ENCODE peak calls at places on chromosome 18, in six cellular contexts. N is sigmoid colon, O is K562, Z is H1, A is upper lobe of left lung, R is stomach. B is an unnamed sample.

GRCh38 chr18:55054591-55054990 is 95.3 kb upstream of the CCDC68 start:
- DNase-seq in O (no peak), Z (no peak), R (no peak), N (no peak), A (no peak), B (no peak)

GRCh38 chr18:7414459-7414858 is 152.7 kb upstream of the PTPRM start:
- DNase-seq in N (peak), Z (no peak), A (no peak), R (no peak), O (no peak), B (peak)

GRCh38 chr18:6681331-6681875 is 48.1 kb upstream of the ARHGAP28 start:
- DNase-seq in A (no peak), O (no peak), N (no peak), R (no peak), Z (no peak), B (no peak)

GRCh38 chr18:21167641-21168372 is 56.2 kb upstream of the ROCK1 start:
- DNase-seq in A (peak), N (no peak), R (peak), Z (no peak), O (no peak), B (no peak)

GRCh38 chr18:45850021-45850420 is 24.5 kb downstream of the SIGLEC15 start:
- DNase-seq in R (no peak), Z (no peak), A (no peak), N (no peak), O (no peak), B (no peak)

GRCh38 chr18:76098728-76099514 is 396.1 kb downstream of the ZNF516 start:
- DNase-seq in R (no peak), A (no peak), O (no peak), Z (no peak), N (no peak), B (no peak)

GRCh38 chr18:27645929-27646328 is 460.8 kb upstream of the CHST9 start:
- DNase-seq in R (no peak), Z (no peak), O (no peak), A (no peak), N (no peak), B (no peak)

GRCh38 chr18:55447672-55448018 is 140.3 kb downstream of the TCF4 start:
- DNase-seq in O (no peak), N (no peak), Z (no peak), R (no peak), A (no peak), B (no peak)

GRCh38 chr18:56200381-56200831 is 438.0 kb downstream of the TXNL1 start:
- DNase-seq in O (no peak), A (no peak), N (no peak), R (no peak), Z (no peak), B (no peak)

GRCh38 chr18:68244786-68245185 is 470.1 kb downstream of the TMX3 start:
- DNase-seq in Z (no peak), A (no peak), N (no peak), R (no peak), O (no peak), B (no peak)

GRCh38 chr18:69233465-69234054 is 167.1 kb upstream of the DOK6 start:
- DNase-seq in A (no peak), R (no peak), O (no peak), Z (no peak), N (no peak), B (no peak)

GRCh38 chr18:33421225-33421624 is 19.3 kb downstream of the CCDC178 start:
- DNase-seq in O (no peak), A (no peak), N (no peak), R (no peak), Z (no peak), B (no peak)

GRCh38 chr18:13513015-13513414 is 213.3 kb downstream of the FAM210A start:
- DNase-seq in Z (no peak), O (no peak), N (peak), A (no peak), R (no peak), B (no peak)

GRCh38 chr18:39701839-39702238 is 2136.2 kb upstream of the CELF4 start:
- DNase-seq in O (no peak), A (no peak), N (no peak), R (no peak), Z (no peak), B (no peak)

GRCh38 chr18:29164020-29164706 is 987.2 kb upstream of the CDH2 start:
- DNase-seq in A (no peak), Z (no peak), R (no peak), N (no peak), O (no peak), B (no peak)

GRCh38 chr18:61988100-61988499 is 95.3 kb upstream of the RNF152 start:
- DNase-seq in Z (no peak), R (no peak), O (no peak), A (no peak), N (no peak), B (no peak)

GRCh38 chr18:36025025-36025424 is 42.3 kb downstream of the RPRD1A start:
- DNase-seq in R (no peak), O (no peak), N (no peak), Z (no peak), A (no peak), B (no peak)

GRCh38 chr18:46336278-46337205 is 232.4 kb downstream of the HAUS1 start:
- DNase-seq in A (no peak), R (no peak), N (peak), Z (no peak), O (no peak), B (no peak)

GRCh38 chr18:26574958-26575864 is 26.9 kb upstream of the KCTD1 start:
- DNase-seq in R (peak), Z (peak), A (peak), O (no peak), N (peak), B (no peak)

GRCh38 chr18:69596345-69596744 is 195.7 kb downstream of the DOK6 start:
- DNase-seq in Z (no peak), A (no peak), R (no peak), N (no peak), O (no peak), B (no peak)

GRCh38 chr18:47595816-47596501 is 334.5 kb downstream of the SMAD2 start:
- DNase-seq in R (no peak), N (no peak), Z (no peak), O (peak), A (no peak), B (no peak)

GRCh38 chr18:53305471-53305870 is 919.0 kb downstream of the MBD2 start:
- DNase-seq in A (no peak), N (no peak), O (no peak), Z (no peak), R (no peak), B (no peak)

GRCh38 chr18:26317353-26317865 is 91.2 kb downstream of the TAF4B start:
- DNase-seq in A (no peak), N (no peak), R (no peak), O (no peak), Z (no peak), B (no peak)

GRCh38 chr18:45365835-45366234 is 249.4 kb upstream of the SLC14A2 start:
- DNase-seq in A (no peak), O (no peak), N (no peak), Z (no peak), R (no peak), B (no peak)

GRCh38 chr18:66999003-66999402 is 395.1 kb upstream of the CDH19 start:
- DNase-seq in N (no peak), A (no peak), O (no peak), Z (no peak), R (no peak), B (no peak)

GRCh38 chr18:67628674-67629073 is 112.2 kb upstream of the DSEL start:
- DNase-seq in Z (no peak), N (no peak), R (no peak), O (no peak), A (no peak), B (no peak)

GRCh38 chr18:392926-393325 is 107.6 kb downstream of the COLEC12 start:
- DNase-seq in Z (no peak), N (no peak), A (no peak), O (no peak), R (no peak), B (no peak)

GRCh38 chr18:41558744-41559143 is 396.3 kb upstream of the PIK3C3 start:
- DNase-seq in Z (no peak), O (no peak), A (no peak), N (no peak), R (no peak), B (no peak)

GRCh38 chr18:26419746-26420145 is 128.6 kb downstream of the KCTD1 start:
- DNase-seq in R (no peak), A (no peak), N (peak), Z (no peak), O (no peak), B (no peak)

GRCh38 chr18:63317982-63318881 is 1.3 kb downstream of the BCL2 start:
- DNase-seq in N (peak), A (peak), Z (no peak), R (peak), O (no peak), B (peak)

GRCh38 chr18:55001625-55002024 is 42.4 kb upstream of the CCDC68 start:
- DNase-seq in N (no peak), O (no peak), R (no peak), Z (no peak), A (no peak), B (no peak)

GRCh38 chr18:56738184-56738583 is 87.0 kb downstream of the WDR7 start:
- DNase-seq in Z (no peak), N (no peak), O (no peak), R (no peak), A (no peak), B (no peak)

GRCh38 chr18:48689548-48689947 is 150.7 kb downstream of the CTIF start:
- DNase-seq in O (no peak), A (no peak), Z (no peak), R (no peak), N (no peak), B (no peak)

GRCh38 chr18:62979172-62979571 is 263.8 kb downstream of the PHLPP1 start:
- DNase-seq in R (peak), Z (no peak), O (no peak), A (peak), N (no peak), B (peak)

GRCh38 chr18:34773961-34774754 is 64.1 kb downstream of the DTNA start:
- DNase-seq in A (no peak), R (peak), N (peak), O (no peak), Z (no peak), B (no peak)

GRCh38 chr18:6058941-6059340 is 163.6 kb upstream of the TMEM200C start:
- DNase-seq in A (no peak), O (no peak), Z (no peak), N (no peak), R (no peak), B (no peak)

GRCh38 chr18:4405965-4406364 is 49.1 kb downstream of the DLGAP1 start:
- DNase-seq in R (no peak), Z (no peak), O (no peak), N (no peak), A (no peak), B (no peak)

GRCh38 chr18:63111549-63112402 is 207.8 kb downstream of the BCL2 start:
- DNase-seq in O (no peak), R (no peak), A (peak), N (no peak), Z (no peak), B (peak)

GRCh38 chr18:45865466-45865865 is 40.0 kb downstream of the SIGLEC15 start:
- DNase-seq in A (no peak), O (no peak), R (no peak), N (no peak), Z (no peak), B (no peak)

GRCh38 chr18:11980555-11981382 is 538 bp upstream of the IMPA2 start:
- DNase-seq in N (peak), Z (peak), A (peak), O (peak), R (peak), B (peak)
- TF ChIP-seq POLR2A in N (peak), Z (peak), A (peak), O (peak), R (no peak), B (peak)

GRCh38 chr18:2854871-2855270 is 8.1 kb downstream of the EMILIN2 start:
- DNase-seq in O (no peak), Z (no peak), N (peak), A (no peak), R (no peak), B (no peak)
- H3K27ac ChIP-seq in O (peak), Z (no peak), N (peak), A (no peak), R (no peak), B (peak)

DNA sequence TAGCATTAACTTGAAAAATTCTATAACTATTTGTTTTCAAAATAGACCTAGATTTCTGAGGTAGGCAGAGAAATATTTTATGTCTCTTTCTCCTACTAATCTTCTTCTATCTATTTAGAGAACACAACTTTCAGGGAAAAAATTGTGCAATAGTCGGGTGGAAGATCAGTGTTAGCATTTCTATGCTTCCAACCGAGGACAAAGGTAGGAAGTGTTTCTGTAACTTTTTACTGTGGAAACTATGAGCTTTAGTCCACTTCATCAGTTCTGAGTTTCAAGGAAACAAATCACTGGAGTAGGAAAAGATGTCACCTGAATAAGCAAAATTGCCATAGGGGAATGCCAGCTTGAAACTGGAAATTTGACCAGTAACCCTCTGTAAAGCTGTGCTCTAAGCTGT is 207.7 kb upstream of the CTAGE1 start:
- DNase-seq in N (no peak), O (no peak), R (no peak), Z (no peak), A (no peak), B (no peak)
- TF ChIP-seq EP300 in N (no peak), O (no peak), R (no peak), Z (no peak), A (no peak), B (no peak)

GRCh38 chr18:11149441-11150270 is at the start of gene PIEZO2:
- DNase-seq in Z (no peak), R (peak), O (peak), A (peak), N (peak), B (peak)
- TF ChIP-seq POLR2A in Z (no peak), R (no peak), O (no peak), A (no peak), N (no peak), B (peak)

GRCh38 chr18:74497778-74498177 is 1.6 kb downstream of the CNDP2 start:
- DNase-seq in R (no peak), Z (no peak), O (no peak), A (no peak), N (no peak), B (no peak)
- H3K27ac ChIP-seq in R (peak), Z (no peak), O (no peak), A (peak), N (no peak), B (no peak)

DNA sequence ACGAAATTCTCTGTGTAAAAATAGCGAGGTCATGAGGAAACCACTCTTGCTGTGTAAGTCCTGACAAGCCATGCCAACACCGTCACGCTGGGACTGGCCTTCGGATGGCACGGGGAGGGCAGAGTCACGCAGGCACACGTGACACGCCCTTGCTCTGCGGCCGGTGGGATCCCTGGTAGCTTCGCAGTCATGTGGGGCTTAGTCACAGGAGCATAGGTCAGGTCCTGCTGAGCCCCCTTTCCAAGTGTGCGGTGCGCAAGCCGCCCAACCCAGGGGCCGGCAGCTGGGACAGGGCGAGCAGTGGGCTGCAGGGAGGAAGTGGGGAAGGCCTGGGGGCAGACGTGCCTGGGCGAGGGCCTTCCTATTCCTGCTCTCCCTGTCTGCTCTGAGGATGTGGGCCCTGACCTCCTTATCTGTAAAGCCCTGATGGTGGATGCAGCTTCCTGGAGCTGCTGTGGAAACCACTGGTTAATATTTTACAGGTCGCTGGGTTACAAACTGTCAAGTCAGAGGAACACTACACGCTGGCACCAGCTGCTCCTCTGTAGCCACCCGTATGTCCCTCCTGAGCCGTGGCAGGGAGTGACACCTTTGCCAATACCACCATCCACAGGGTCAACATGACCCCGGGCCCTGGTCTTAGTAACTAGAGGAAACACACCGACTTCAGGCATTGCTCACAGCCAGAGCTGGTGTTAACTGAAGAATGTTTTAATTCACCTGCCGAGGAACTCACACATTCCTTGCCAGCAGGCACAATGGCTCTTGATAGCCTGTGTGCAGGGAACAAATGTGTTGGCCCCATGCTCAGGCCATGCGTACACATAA is 17.8 kb downstream of the MBP start:
- DNase-seq in O (no peak), A (peak), R (peak), N (peak), Z (no peak), B (peak)
- TF ChIP-seq EP300 in O (no peak), A (peak), R (no peak), N (no peak), Z (no peak), B (peak)

DNA sequence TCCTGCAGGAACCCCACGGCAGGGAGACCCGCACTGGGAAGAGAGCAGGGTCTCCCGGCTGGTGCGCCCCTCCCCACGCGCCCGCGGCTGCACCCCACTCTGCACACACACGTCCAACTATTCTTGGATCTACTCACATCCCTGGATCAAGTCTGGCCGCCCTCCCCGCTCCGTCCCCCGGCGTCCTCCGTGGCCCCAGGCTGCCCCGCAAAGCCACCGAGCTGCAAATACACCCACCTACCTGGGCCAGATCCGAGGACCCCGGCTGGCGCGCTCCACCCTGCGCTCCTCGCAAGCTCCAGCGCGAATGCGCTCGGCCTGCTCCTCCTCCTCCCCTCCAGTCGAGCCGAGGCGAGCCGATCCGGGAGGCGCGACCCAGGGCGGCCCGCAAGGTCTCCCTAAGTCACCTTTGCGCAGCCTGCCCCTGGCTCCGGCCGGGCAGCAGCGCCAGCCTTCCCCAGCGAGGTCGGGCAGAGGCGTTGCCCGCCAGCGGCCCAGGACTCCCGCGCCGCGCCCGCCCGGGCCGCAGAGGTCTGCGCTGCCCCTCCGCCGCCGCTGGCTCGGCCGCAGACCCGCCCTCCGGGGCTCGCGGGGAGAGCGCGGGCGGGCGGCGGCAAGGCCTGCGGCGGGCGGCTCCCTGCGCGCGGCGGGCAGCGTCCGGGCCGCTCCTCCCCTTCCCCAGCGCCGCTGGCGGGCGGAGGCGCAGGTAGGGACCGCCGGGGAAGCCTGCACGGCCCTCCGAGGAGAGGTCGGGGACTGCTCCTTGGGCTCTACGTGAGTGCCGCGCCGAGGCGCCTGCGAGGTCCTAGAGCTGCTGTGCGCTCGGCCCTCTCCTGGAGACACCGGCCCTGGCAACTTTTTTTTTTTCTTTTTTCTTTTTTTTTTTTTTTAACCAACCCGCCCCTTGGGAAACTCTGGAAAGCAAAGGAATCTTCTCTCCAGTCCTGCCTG is 126.0 kb downstream of the OSBPL1A start:
- DNase-seq in Z (peak), O (no peak), N (peak), R (peak), A (peak), B (peak)
- TF ChIP-seq POLR2A in Z (no peak), O (no peak), N (no peak), R (no peak), A (no peak), B (no peak)

GRCh38 chr18:43785145-43785544 is 507.9 kb upstream of the SYT4 start:
- DNase-seq in Z (no peak), O (no peak), N (no peak), A (no peak), R (no peak), B (no peak)

DNA sequence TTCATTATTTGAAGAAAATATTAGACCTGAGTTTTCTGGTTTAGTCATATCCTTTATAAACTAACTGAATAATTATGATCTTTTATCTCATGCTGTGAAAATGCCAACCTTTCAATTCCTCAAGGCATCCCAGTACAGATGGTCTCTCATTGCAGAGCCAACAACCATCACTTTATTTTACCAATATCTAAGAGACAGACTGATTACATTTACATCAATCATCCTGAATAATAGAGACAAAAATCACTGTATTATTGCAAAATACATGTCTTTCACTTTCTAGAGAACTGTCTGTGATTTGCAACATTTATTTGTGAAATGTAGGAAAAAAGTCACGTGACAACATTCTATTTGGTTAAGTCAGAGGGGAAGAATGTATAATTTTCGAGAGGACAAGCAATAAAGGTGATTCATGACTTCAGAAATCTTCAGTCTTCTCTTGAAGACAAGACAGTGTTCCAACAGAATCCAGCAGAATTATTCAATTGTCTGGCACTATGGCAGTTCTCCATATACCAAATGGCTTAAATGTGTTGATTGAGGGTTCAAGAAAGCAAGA is 503.6 kb upstream of the SYT4 start:
- DNase-seq in N (no peak), A (no peak), O (no peak), R (no peak), Z (no peak), B (no peak)
- H3K27ac ChIP-seq in N (no peak), A (no peak), O (no peak), R (no peak), Z (no peak), B (no peak)

GRCh38 chr18:58152891-58153290 is 108.9 kb downstream of the NEDD4L start:
- DNase-seq in N (no peak), O (no peak), R (no peak), A (no peak), Z (no peak), B (no peak)
- TF ChIP-seq EP300 in N (no peak), O (no peak), R (no peak), A (no peak), Z (no peak), B (no peak)

B was measured in tibial nerve.